ENCODE peak calls at places on chromosomes 1 and 21, in nine cellular contexts. I, F, Z, B, H, G, V, P and Y are unnamed samples.

GRCh38 chr1:99704356-99704816 is 58.5 kb downstream of the PALMD start:
- DNase-seq in B (peak; percentile 18), V (no peak), Z (no peak), F (no peak), P (peak; percentile 34), I (no peak), G (no peak), H (no peak), Y (no peak)

GRCh38 chr21:17416139-17416538 is 96.7 kb upstream of the CXADR start:
- DNase-seq in I (no peak), B (no peak), P (no peak), G (no peak), H (no peak), F (no peak), V (no peak), Z (no peak), Y (no peak)

GRCh38 chr1:21200767-21201166 is 24.1 kb upstream of the EIF4G3 start:
- DNase-seq in F (no peak), P (no peak), H (no peak), I (no peak), Z (no peak), B (no peak), V (no peak), G (peak; percentile 52), Y (no peak)

GRCh38 chr21:34836103-34836932 is 167.5 kb downstream of the CLIC6 start:
- DNase-seq in B (no peak), F (no peak), H (peak; percentile 100), V (peak; percentile 14), Z (peak; percentile 28), G (peak; percentile 100), I (peak; percentile 48), P (peak; percentile 68), Y (peak; percentile 71)

GRCh38 chr1:157852476-157852875 is 10.9 kb upstream of the CD5L start:
- DNase-seq in V (no peak), I (no peak), Z (no peak), P (no peak), H (no peak), B (no peak), G (peak; percentile 31), F (no peak), Y (no peak)

GRCh38 chr21:14670409-14670808 is 124.3 kb upstream of the SAMSN1 start:
- DNase-seq in V (no peak), G (no peak), P (no peak), B (no peak), Z (no peak), I (no peak), F (no peak), H (no peak), Y (no peak)

GRCh38 chr1:65229201-65229600 is 80.1 kb upstream of the DNAJC6 start:
- DNase-seq in G (no peak), Z (no peak), V (no peak), I (no peak), H (no peak), P (no peak), B (no peak), F (no peak), Y (no peak)

GRCh38 chr1:98988906-98989603 is 15.6 kb downstream of the PLPPR5 start:
- DNase-seq in B (no peak), Z (no peak), H (no peak), F (no peak), V (no peak), P (no peak), I (no peak), G (no peak), Y (no peak)

GRCh38 chr1:65079941-65080340 is 68.1 kb upstream of the AK4 start:
- DNase-seq in I (no peak), Z (no peak), H (peak; percentile 60), G (peak; percentile 30), B (no peak), P (no peak), F (no peak), V (no peak), Y (no peak)